ENCODE peak calls at places on chromosome 15, in seven cellular contexts. One of them, this sample, is unnamed.

GRCh38 chr15:64895285-64896065 is 16.2 kb upstream of the ANKDD1A start:
- DNase-seq in mesendoderm: no peak
- DNase-seq in H1: no peak
- DNase-seq in IMR-90: peak; percentile 65
- DNase-seq in H9: no peak
- DNase-seq in trophoblast cell: no peak
- DNase-seq in mesenchymal stem cell: peak; percentile 89
- DNase-seq in this sample: no peak

GRCh38 chr15:58021332-58022230 is 43.9 kb downstream of the ALDH1A2 start:
- DNase-seq in IMR-90: no peak
- DNase-seq in H1: no peak
- DNase-seq in mesendoderm: no peak
- DNase-seq in mesenchymal stem cell: no peak
- DNase-seq in H9: no peak
- DNase-seq in trophoblast cell: no peak
- DNase-seq in this sample: no peak

GRCh38 chr15:66252411-66253295 is 897 bp downstream of the MEGF11 start:
- DNase-seq in mesendoderm: peak; percentile 63
- DNase-seq in H9: peak; percentile 58
- DNase-seq in trophoblast cell: peak; percentile 78
- DNase-seq in IMR-90: no peak
- DNase-seq in mesenchymal stem cell: peak; percentile 59
- DNase-seq in H1: no peak
- DNase-seq in this sample: peak; percentile 63

GRCh38 chr15:26352406-26352805 is 420.5 kb downstream of the GABRB3 start:
- DNase-seq in H9: no peak
- DNase-seq in IMR-90: no peak
- DNase-seq in mesendoderm: no peak
- DNase-seq in mesenchymal stem cell: no peak
- DNase-seq in trophoblast cell: no peak
- DNase-seq in H1: no peak
- DNase-seq in this sample: no peak

GRCh38 chr15:55016225-55016624 is 180.5 kb downstream of the RSL24D1 start:
- DNase-seq in H9: no peak
- DNase-seq in mesenchymal stem cell: no peak
- DNase-seq in IMR-90: no peak
- DNase-seq in trophoblast cell: no peak
- DNase-seq in H1: no peak
- DNase-seq in mesendoderm: peak; percentile 29
- DNase-seq in this sample: no peak

GRCh38 chr15:57296473-57297162 is 79.7 kb upstream of the CGNL1 start:
- DNase-seq in mesendoderm: peak; percentile 32
- DNase-seq in H1: no peak
- DNase-seq in H9: peak; percentile 58
- DNase-seq in mesenchymal stem cell: no peak
- DNase-seq in trophoblast cell: no peak
- DNase-seq in IMR-90: no peak
- DNase-seq in this sample: no peak

GRCh38 chr15:96367436-96368200 is 37.1 kb downstream of the NR2F2 start:
- DNase-seq in IMR-90: no peak
- DNase-seq in H1: no peak
- DNase-seq in mesenchymal stem cell: peak; percentile 10
- DNase-seq in H9: peak; percentile 50
- DNase-seq in trophoblast cell: no peak
- DNase-seq in mesendoderm: no peak
- DNase-seq in this sample: no peak

GRCh38 chr15:100918690-100919480 is at the start of gene LRRK1:
- DNase-seq in H1: no peak
- DNase-seq in mesendoderm: peak; percentile 29
- DNase-seq in trophoblast cell: peak; percentile 55
- DNase-seq in H9: no peak
- DNase-seq in mesenchymal stem cell: peak; percentile 55
- DNase-seq in IMR-90: peak; percentile 40
- DNase-seq in this sample: no peak

GRCh38 chr15:66171891-66172290 is 81.7 kb downstream of the MEGF11 start:
- DNase-seq in mesenchymal stem cell: no peak
- DNase-seq in H9: no peak
- DNase-seq in IMR-90: no peak
- DNase-seq in trophoblast cell: no peak
- DNase-seq in mesendoderm: no peak
- DNase-seq in H1: no peak
- DNase-seq in this sample: no peak

GRCh38 chr15:59685737-59686297 is 3.3 kb downstream of the BNIP2 start:
- DNase-seq in IMR-90: peak; percentile 38
- DNase-seq in trophoblast cell: no peak
- DNase-seq in H9: no peak
- DNase-seq in mesenchymal stem cell: peak; percentile 40
- DNase-seq in mesendoderm: no peak
- DNase-seq in H1: no peak
- DNase-seq in this sample: no peak

GRCh38 chr15:64180235-64180824 is 17.5 kb upstream of the PPIB start:
- DNase-seq in trophoblast cell: no peak
- DNase-seq in H1: no peak
- DNase-seq in IMR-90: no peak
- DNase-seq in mesenchymal stem cell: no peak
- DNase-seq in H9: peak; percentile 39
- DNase-seq in mesendoderm: peak; percentile 61
- DNase-seq in this sample: no peak

GRCh38 chr15:46489276-46489675 is 854.4 kb downstream of the SQOR start:
- DNase-seq in mesenchymal stem cell: no peak
- DNase-seq in H9: no peak
- DNase-seq in trophoblast cell: no peak
- DNase-seq in mesendoderm: no peak
- DNase-seq in H1: no peak
- DNase-seq in IMR-90: no peak
- DNase-seq in this sample: no peak

GRCh38 chr15:39248204-39248603 is 332.7 kb upstream of the THBS1 start:
- DNase-seq in trophoblast cell: no peak
- DNase-seq in IMR-90: peak; percentile 88
- DNase-seq in mesendoderm: no peak
- DNase-seq in H9: no peak
- DNase-seq in H1: no peak
- DNase-seq in mesenchymal stem cell: peak; percentile 78
- DNase-seq in this sample: no peak
- H3K4me2 ChIP-seq in trophoblast cell: no peak overlapping the region
- H3K4me2 ChIP-seq in IMR-90: peak overlapping the region; percentile 56
- H3K4me2 ChIP-seq in mesendoderm: no peak overlapping the region
- H3K4me2 ChIP-seq in H9: no peak overlapping the region
- H3K4me2 ChIP-seq in H1: no peak overlapping the region
- H3K4me2 ChIP-seq in mesenchymal stem cell: no peak overlapping the region
- H3K4me2 ChIP-seq in this sample: no peak overlapping the region

GRCh38 chr15:60788514-60789091 is 309.7 kb upstream of the ICE2 start:
- DNase-seq in trophoblast cell: no peak
- DNase-seq in H1: no peak
- DNase-seq in IMR-90: no peak
- DNase-seq in mesendoderm: peak; percentile 57
- DNase-seq in mesenchymal stem cell: no peak
- DNase-seq in H9: no peak
- DNase-seq in this sample: no peak

GRCh38 chr15:60782316-60782715 is 303.4 kb upstream of the ICE2 start:
- DNase-seq in H9: no peak
- DNase-seq in H1: no peak
- DNase-seq in trophoblast cell: no peak
- DNase-seq in mesendoderm: no peak
- DNase-seq in IMR-90: no peak
- DNase-seq in mesenchymal stem cell: no peak
- DNase-seq in this sample: no peak

GRCh38 chr15:60787737-60788513 is 309.0 kb upstream of the ICE2 start:
- DNase-seq in mesendoderm: no peak
- DNase-seq in mesenchymal stem cell: no peak
- DNase-seq in H1: no peak
- DNase-seq in IMR-90: no peak
- DNase-seq in H9: no peak
- DNase-seq in trophoblast cell: no peak
- DNase-seq in this sample: no peak

GRCh38 chr15:60781211-60781713 is 302.3 kb upstream of the ICE2 start:
- DNase-seq in H9: no peak
- DNase-seq in mesendoderm: no peak
- DNase-seq in H1: no peak
- DNase-seq in trophoblast cell: no peak
- DNase-seq in IMR-90: no peak
- DNase-seq in mesenchymal stem cell: no peak
- DNase-seq in this sample: no peak

DNA sequence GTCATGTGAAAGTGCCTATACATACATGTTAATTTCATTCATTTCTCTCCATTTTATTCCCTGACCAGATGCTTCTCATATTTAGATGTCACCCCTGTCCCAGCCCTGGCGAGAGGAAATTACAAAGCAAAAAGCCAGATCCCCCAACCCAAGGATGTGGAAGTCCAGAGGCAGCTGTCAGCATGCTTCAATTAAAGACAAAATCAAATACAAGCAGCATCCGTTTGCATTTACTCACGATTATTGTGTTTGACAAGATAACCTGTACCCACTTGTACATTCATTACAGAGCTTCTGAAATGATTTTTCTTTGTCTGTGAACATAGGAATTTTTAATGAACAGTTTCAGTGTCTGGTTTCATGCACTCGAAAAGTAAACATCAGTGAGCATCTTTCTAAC is 305.9 kb upstream of the ICE2 start:
- DNase-seq in H9: no peak
- DNase-seq in mesenchymal stem cell: no peak
- DNase-seq in H1: no peak
- DNase-seq in mesendoderm: no peak
- DNase-seq in trophoblast cell: no peak
- DNase-seq in IMR-90: no peak
- DNase-seq in this sample: no peak
- H2BK5ac ChIP-seq in H9: no peak overlapping the region
- H2BK5ac ChIP-seq in mesenchymal stem cell: no peak overlapping the region
- H2BK5ac ChIP-seq in H1: no peak overlapping the region
- H2BK5ac ChIP-seq in mesendoderm: no peak overlapping the region
- H2BK5ac ChIP-seq in trophoblast cell: no peak overlapping the region
- H2BK5ac ChIP-seq in IMR-90: no peak overlapping the region
- H2BK5ac ChIP-seq in this sample: no peak overlapping the region

DNA sequence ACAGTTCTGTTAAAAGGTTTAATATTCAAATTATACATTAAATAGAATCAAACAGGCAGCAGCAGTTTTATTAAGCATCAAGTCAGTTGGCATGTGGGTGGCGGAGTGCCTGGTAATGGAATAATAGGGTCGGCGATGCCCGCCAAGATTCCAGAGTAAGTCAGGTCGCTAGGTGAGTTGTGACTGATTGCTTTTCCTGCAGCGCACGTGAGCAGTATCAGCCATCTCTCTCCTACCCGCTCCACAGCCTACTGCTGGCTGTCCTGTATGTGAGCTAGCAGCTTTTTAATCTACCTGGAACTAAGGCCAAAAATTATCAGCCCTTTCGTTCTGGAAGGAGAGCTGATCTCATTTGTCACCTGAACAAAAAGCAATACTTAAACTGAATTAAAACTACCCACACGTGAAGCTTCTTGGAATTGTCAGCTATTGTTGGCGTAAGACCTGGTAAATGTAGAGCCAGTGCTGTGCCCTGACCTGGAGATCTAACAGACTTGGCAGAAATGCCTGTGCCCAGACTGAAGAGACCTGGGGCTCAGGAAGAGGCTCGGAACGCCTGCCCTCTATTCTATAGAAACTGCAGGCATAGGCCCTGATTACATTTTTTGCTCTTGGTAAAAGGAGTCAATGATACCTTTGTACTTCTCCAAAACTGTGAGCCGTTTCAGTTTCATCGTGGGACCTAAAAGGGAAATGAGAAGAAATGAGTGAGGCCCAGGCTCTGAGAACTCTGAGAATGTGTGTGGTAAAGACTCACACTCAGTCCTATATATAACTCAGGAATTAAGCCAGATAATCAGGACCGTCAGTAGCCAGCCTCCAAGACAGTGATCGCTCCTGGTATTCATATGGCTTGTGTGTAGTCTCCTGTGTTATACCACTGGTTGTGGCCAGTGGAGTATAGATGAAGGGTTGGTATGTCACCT is 21.9 kb downstream of the IDH3A start:
- DNase-seq in mesenchymal stem cell: no peak
- DNase-seq in IMR-90: no peak
- DNase-seq in H1: no peak
- DNase-seq in H9: no peak
- DNase-seq in mesendoderm: no peak
- DNase-seq in trophoblast cell: no peak
- DNase-seq in this sample: no peak
- H3K4me2 ChIP-seq in mesenchymal stem cell: no peak overlapping the region
- H3K4me2 ChIP-seq in IMR-90: no peak overlapping the region
- H3K4me2 ChIP-seq in H1: no peak overlapping the region
- H3K4me2 ChIP-seq in H9: no peak overlapping the region
- H3K4me2 ChIP-seq in mesendoderm: no peak overlapping the region
- H3K4me2 ChIP-seq in trophoblast cell: no peak overlapping the region
- H3K4me2 ChIP-seq in this sample: no peak overlapping the region

DNA sequence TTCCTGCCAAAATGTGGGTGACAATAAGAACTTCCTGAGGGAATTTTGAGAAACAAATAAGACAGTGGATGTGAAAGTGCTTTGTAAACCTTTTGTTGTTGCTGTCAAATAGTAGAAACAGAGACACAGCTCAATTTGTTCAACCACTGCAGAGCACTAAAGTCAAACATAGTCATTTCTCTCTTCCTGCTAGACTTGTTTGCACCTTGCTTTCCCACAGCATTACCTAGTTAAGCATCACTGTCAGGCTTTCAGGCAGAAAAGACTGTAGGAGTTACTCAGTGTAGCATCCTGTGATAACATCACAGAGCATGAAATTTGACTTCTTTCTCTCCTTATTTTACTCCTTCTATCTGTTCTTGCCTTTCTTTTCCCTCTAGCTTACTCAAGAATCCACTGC is 27.1 kb downstream of the SLC12A1 start:
- DNase-seq in IMR-90: no peak
- DNase-seq in trophoblast cell: no peak
- DNase-seq in H9: no peak
- DNase-seq in H1: no peak
- DNase-seq in mesenchymal stem cell: no peak
- DNase-seq in mesendoderm: no peak
- DNase-seq in this sample: no peak
- H2BK5ac ChIP-seq in IMR-90: no peak overlapping the region
- H2BK5ac ChIP-seq in trophoblast cell: no peak overlapping the region
- H2BK5ac ChIP-seq in H9: no peak overlapping the region
- H2BK5ac ChIP-seq in H1: no peak overlapping the region
- H2BK5ac ChIP-seq in mesenchymal stem cell: no peak overlapping the region
- H2BK5ac ChIP-seq in mesendoderm: no peak overlapping the region
- H2BK5ac ChIP-seq in this sample: no peak overlapping the region

GRCh38 chr15:68674975-68675374 is 96.2 kb downstream of the CORO2B start:
- DNase-seq in mesendoderm: no peak
- DNase-seq in IMR-90: peak; percentile 26
- DNase-seq in mesenchymal stem cell: peak; percentile 19
- DNase-seq in H1: no peak
- DNase-seq in trophoblast cell: peak; percentile 21
- DNase-seq in H9: no peak
- DNase-seq in this sample: no peak
- H3K4me2 ChIP-seq in mesendoderm: no peak overlapping the region
- H3K4me2 ChIP-seq in IMR-90: no peak overlapping the region
- H3K4me2 ChIP-seq in mesenchymal stem cell: no peak overlapping the region
- H3K4me2 ChIP-seq in H1: no peak overlapping the region
- H3K4me2 ChIP-seq in trophoblast cell: no peak overlapping the region
- H3K4me2 ChIP-seq in H9: no peak overlapping the region
- H3K4me2 ChIP-seq in this sample: no peak overlapping the region

GRCh38 chr15:52511084-52511483 is 17.6 kb downstream of the MYO5A start:
- DNase-seq in IMR-90: no peak
- DNase-seq in mesenchymal stem cell: no peak
- DNase-seq in trophoblast cell: no peak
- DNase-seq in mesendoderm: no peak
- DNase-seq in H1: no peak
- DNase-seq in H9: no peak
- DNase-seq in this sample: no peak
- H2BK5ac ChIP-seq in IMR-90: no peak overlapping the region
- H2BK5ac ChIP-seq in mesenchymal stem cell: no peak overlapping the region
- H2BK5ac ChIP-seq in trophoblast cell: no peak overlapping the region
- H2BK5ac ChIP-seq in mesendoderm: no peak overlapping the region
- H2BK5ac ChIP-seq in H1: no peak overlapping the region
- H2BK5ac ChIP-seq in H9: no peak overlapping the region
- H2BK5ac ChIP-seq in this sample: no peak overlapping the region

GRCh38 chr15:29675791-29676301 is 146.4 kb downstream of the TJP1 start:
- DNase-seq in H9: peak; percentile 59
- DNase-seq in mesendoderm: peak; percentile 48
- DNase-seq in H1: no peak
- DNase-seq in IMR-90: no peak
- DNase-seq in trophoblast cell: no peak
- DNase-seq in mesenchymal stem cell: no peak
- DNase-seq in this sample: no peak
- H3K4me2 ChIP-seq in H9: peak overlapping the region; percentile 73
- H3K4me2 ChIP-seq in mesendoderm: peak overlapping the region; percentile 71
- H3K4me2 ChIP-seq in H1: peak overlapping the region; percentile 74
- H3K4me2 ChIP-seq in IMR-90: no peak overlapping the region
- H3K4me2 ChIP-seq in trophoblast cell: peak overlapping the region; percentile 72
- H3K4me2 ChIP-seq in mesenchymal stem cell: peak overlapping the region; percentile 67
- H3K4me2 ChIP-seq in this sample: peak overlapping the region; percentile 87

This sample was measured in neuronal stem cell.